ENCODE peak calls at places on chromosomes 4 and X, in four cellular contexts. M is HCT116, N is tibial nerve, L is A549. B is an unnamed sample.

GRCh38 chr4:127203561-127204260 is 429.0 kb upstream of the INTU start:
- DNase-seq in M (no peak), N (no peak), L (no peak), B (no peak)

GRCh38 chr4:28093071-28093470 is 1232.4 kb downstream of the STIM2 start:
- DNase-seq in M (no peak), N (no peak), L (no peak), B (no peak)

GRCh38 chrX:45145492-45146215 is 55.0 kb downstream of the DIPK2B start:
- DNase-seq in M (no peak), N (no peak), L (no peak), B (no peak)

GRCh38 chrX:19174401-19175025 is 52.2 kb upstream of the ADGRG2 start:
- DNase-seq in M (no peak), N (peak), L (peak), B (peak)

GRCh38 chrX:152822383-152823086 is 8.0 kb downstream of the CETN2 start:
- DNase-seq in M (no peak), N (no peak), L (no peak), B (no peak)

GRCh38 chr4:791866-792630 is 33.9 kb downstream of the CPLX1 start:
- DNase-seq in M (no peak), N (peak), L (no peak), B (no peak)

GRCh38 chrX:132774312-132774711 is 184.1 kb downstream of the HS6ST2 start:
- DNase-seq in M (no peak), N (no peak), L (no peak), B (no peak)

GRCh38 chrX:19924285-19924684 is 36.9 kb upstream of the SH3KBP1 start:
- DNase-seq in M (no peak), N (no peak), L (no peak), B (no peak)

GRCh38 chrX:45781901-45782553 is 581.4 kb upstream of the DIPK2B start:
- DNase-seq in M (no peak), N (no peak), L (peak), B (no peak)

GRCh38 chr4:13415068-13415785 is 68.9 kb downstream of the RAB28 start:
- DNase-seq in M (no peak), N (no peak), L (no peak), B (no peak)

GRCh38 chr4:149952101-149952500 is 126.1 kb upstream of the DCLK2 start:
- DNase-seq in M (no peak), N (no peak), L (no peak), B (no peak)

GRCh38 chrX:134544614-134545255 is 84.8 kb downstream of the HPRT1 start:
- DNase-seq in M (no peak), N (no peak), L (no peak), B (no peak)

GRCh38 chr4:27316176-27316575 is 455.5 kb downstream of the STIM2 start:
- DNase-seq in M (no peak), N (no peak), L (no peak), B (no peak)

GRCh38 chr4:83393908-83394307 is 59.3 kb upstream of the HPSE start:
- DNase-seq in M (no peak), N (no peak), L (no peak), B (no peak)

GRCh38 chrX:46340696-46341095 is 204.5 kb downstream of the ZNF674 start:
- DNase-seq in M (no peak), N (no peak), L (no peak), B (no peak)

GRCh38 chr4:23028875-23029274 is 336.1 kb downstream of the GBA3 start:
- DNase-seq in M (no peak), N (no peak), L (no peak), B (no peak)

GRCh38 chrX:85375333-85375738 is 4.1 kb downstream of the POF1B start:
- DNase-seq in M (no peak), N (no peak), L (peak), B (no peak)

GRCh38 chr4:25810815-25811690 is 51.7 kb downstream of the SEL1L3 start:
- DNase-seq in M (no peak), N (no peak), L (peak), B (no peak)

GRCh38 chr4:15153662-15154061 is 151.4 kb downstream of the CPEB2 start:
- DNase-seq in M (no peak), N (no peak), L (no peak), B (no peak)

GRCh38 chrX:41722816-41723215 is 1.2 kb upstream of the GPR82 start:
- DNase-seq in M (no peak), N (no peak), L (no peak), B (no peak)

DNA sequence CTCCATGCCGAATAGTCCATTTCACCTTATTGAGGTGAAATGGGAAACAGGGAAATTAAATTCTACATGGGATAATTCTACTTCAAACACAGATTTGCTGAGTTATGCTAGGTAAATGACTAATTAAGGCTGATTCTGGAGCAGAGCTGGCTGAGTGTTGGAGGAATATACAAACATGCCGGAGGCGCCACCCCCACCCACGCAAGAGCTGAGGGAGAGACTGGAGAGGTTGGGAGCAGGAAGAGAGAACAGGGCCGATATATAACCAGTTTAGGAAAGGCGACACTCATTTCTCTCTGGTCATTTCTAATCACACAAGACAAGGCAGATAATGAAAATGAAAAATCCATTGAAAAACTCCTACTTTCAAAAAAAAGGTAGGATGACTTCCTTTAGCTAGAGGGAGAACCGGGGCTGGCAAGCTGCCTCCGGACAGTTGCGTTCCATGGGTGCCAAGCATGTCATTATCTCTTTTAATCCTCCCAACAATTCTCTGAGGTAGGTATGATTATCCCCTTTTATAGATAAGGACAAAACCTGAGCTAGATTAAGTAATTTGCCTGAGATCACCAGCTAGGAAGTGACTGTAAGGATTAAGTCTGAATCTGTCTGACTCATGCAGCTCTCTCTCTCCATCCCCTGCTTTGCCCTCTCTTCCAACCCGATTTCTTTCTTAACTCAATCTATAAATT is 27.6 kb upstream of the CFAP299 start:
- DNase-seq in M (no peak), N (no peak), L (no peak), B (peak)
- H3K27ac ChIP-seq in M (no peak), N (no peak), L (peak), B (no peak)

GRCh38 chrX:72540318-72540717 is 32.3 kb downstream of the HDAC8 start:
- DNase-seq in M (no peak), N (no peak), L (peak), B (peak)

DNA sequence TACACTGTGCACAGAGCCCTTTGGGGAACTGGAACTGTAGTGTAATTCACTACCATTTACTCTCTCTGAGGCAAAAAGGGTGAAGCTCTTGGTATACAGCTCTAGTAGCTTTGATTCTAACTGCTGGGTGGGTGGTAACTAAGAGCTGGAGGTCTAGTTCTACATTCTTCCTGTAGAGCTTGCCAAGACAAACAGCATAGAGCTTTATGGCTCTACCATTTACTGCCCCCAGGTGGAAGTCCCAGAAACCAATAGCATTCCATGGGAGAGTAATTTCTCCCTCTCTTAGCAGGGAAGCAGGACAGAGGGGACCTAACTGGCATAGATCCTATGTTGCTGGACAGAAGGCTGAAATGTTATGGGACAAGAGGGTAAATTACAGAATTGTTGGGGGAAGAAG is 26.7 kb downstream of the HDAC8 start:
- DNase-seq in M (no peak), N (no peak), L (peak), B (no peak)
- TF ChIP-seq CTCF in M (no peak), N (no peak), L (no peak), B (no peak)

GRCh38 chr4:128528177-128528576 is 240.6 kb upstream of the PGRMC2 start:
- DNase-seq in M (no peak), N (no peak), L (no peak), B (no peak)
- H3K27ac ChIP-seq in M (no peak), N (no peak), L (peak), B (no peak)

GRCh38 chrX:139126493-139126892 is 404.0 kb upstream of the F9 start:
- DNase-seq in M (no peak), N (no peak), L (peak), B (no peak)
- TF ChIP-seq CTCF in M (peak), N (no peak), L (peak), B (no peak)

DNA sequence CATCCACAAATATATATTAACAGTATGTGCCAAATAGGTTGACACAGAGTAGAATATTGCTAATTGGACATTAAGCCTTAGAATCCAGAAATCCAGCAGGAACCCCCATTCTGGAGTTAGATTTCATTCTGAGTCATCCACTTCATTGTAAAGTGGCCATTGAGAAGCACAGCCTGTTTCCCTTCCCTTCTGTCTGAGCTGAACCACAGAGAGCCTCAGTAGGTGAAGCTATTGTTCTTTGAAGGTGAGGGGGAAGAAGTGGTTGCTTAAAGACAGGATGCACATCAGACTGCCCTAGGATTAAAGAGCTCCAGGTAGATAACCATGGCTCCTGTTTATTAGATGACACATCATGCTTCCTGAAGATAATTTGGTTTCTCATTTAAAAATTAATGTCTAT is 30.6 kb upstream of the MCF2 start:
- DNase-seq in M (no peak), N (no peak), L (no peak), B (no peak)
- H3K27ac ChIP-seq in M (no peak), N (no peak), L (no peak), B (no peak)

DNA sequence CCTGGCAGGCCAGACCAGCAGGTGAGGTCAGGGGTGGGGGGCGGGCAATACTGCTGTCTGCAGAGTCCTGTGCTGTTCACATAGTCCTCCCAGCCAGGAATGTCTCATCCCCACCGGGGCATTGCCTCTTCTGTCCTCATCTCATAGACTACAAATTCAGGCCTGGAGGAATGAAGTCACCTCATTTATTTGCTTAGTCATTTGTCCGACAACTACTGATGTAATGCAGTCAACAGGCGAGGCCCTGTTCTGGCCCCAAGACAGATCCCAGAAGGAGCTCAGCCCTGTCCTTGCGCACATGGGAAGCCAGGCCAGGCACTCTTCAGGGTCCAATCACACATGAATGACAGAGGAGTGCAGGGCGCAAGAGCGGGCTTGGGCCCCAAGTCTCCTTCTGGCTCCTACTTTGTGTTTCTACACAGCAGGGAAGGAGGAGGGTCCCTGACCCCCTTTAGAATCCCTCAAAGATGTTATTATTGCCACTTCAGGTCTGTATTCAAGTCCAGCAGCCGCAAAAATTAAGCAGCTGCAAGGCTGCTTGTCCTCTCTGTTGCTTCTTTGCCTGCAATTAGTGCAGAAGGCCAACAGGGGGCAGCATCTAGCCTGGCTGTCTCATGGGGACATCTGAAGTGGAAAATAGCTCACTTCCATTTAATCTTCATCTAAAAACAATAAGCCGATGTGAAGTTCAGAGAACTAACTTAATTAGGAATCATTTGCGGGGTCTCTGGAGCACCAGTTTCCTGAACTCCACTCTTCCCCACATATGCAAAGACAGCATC is 15.2 kb upstream of the HMX1 start:
- DNase-seq in M (no peak), N (no peak), L (no peak), B (no peak)
- TF ChIP-seq CTCF in M (peak), N (no peak), L (peak), B (no peak)

GRCh38 chr4:183618681-183619080 is 40.3 kb downstream of the RWDD4 start:
- DNase-seq in M (no peak), N (no peak), L (no peak), B (no peak)

GRCh38 chr4:183612329-183613250 is 46.4 kb downstream of the RWDD4 start:
- DNase-seq in M (no peak), N (no peak), L (no peak), B (no peak)

GRCh38 chr4:183621875-183622274 is 37.1 kb downstream of the RWDD4 start:
- DNase-seq in M (no peak), N (no peak), L (no peak), B (no peak)

GRCh38 chr4:183620421-183620820 is 38.6 kb downstream of the RWDD4 start:
- DNase-seq in M (no peak), N (no peak), L (no peak), B (no peak)

GRCh38 chr4:183617075-183617474 is 41.9 kb downstream of the RWDD4 start:
- DNase-seq in M (no peak), N (no peak), L (no peak), B (no peak)
- H3K27ac ChIP-seq in M (no peak), N (no peak), L (no peak), B (no peak)